ENCODE peak calls at places on chromosomes 4 and X, in seven cellular contexts. S, U, I, V, E, A and G are unnamed samples.

GRCh38 chr4:52243367-52243766 is 192.3 kb downstream of the SPATA18 start:
- DNase-seq in S (no peak), I (no peak), A (no peak), U (no peak), V (no peak), E (no peak), G (no peak)

GRCh38 chrX:123422875-123423274 is 238.8 kb downstream of the GRIA3 start:
- DNase-seq in A (peak; percentile 13), E (no peak), U (no peak), S (peak; percentile 53), I (peak; percentile 18), V (no peak), G (no peak)

GRCh38 chrX:77519765-77520164 is 72.6 kb downstream of the FGF16 start:
- DNase-seq in A (no peak), E (no peak), I (no peak), V (no peak), S (no peak), U (no peak), G (no peak)

GRCh38 chr4:188779586-188779985 is 640.3 kb downstream of the TRIML1 start:
- DNase-seq in I (no peak), V (no peak), U (peak; percentile 14), E (no peak), S (peak; percentile 1), A (peak; percentile 71), G (no peak)

GRCh38 chr4:141501931-141502330 is 134.5 kb upstream of the IL15 start:
- DNase-seq in E (no peak), U (no peak), S (no peak), A (peak; percentile 54), I (no peak), V (no peak), G (no peak)

GRCh38 chr4:83639849-83640493 is 104.1 kb downstream of the GPAT3 start:
- DNase-seq in I (peak; percentile 38), E (peak; percentile 49), U (peak; percentile 32), V (peak; percentile 66), A (peak; percentile 80), S (peak; percentile 84), G (peak; percentile 49)

GRCh38 chrX:13080128-13080795 is 35.8 kb upstream of the FAM9C start:
- DNase-seq in I (no peak), V (no peak), S (no peak), U (no peak), A (no peak), E (no peak), G (no peak)

GRCh38 chrX:102154218-102154860 is 1.4 kb downstream of the BEX5 start:
- DNase-seq in V (no peak), I (no peak), A (no peak), S (no peak), E (no peak), U (no peak), G (no peak)

GRCh38 chr4:8830611-8831200 is 40.9 kb downstream of the HMX1 start:
- DNase-seq in A (no peak), I (no peak), S (no peak), U (no peak), V (no peak), E (no peak), G (no peak)

GRCh38 chrX:103063191-103063845 is 653 bp downstream of the BEX1 start:
- DNase-seq in A (peak; percentile 12), S (peak; percentile 43), V (no peak), I (peak; percentile 68), E (peak; percentile 54), U (no peak), G (peak; percentile 25)

GRCh38 chr4:2932561-2932950 is 30.6 kb downstream of the NOP14 start:
- DNase-seq in A (no peak), V (no peak), E (no peak), S (no peak), U (no peak), I (no peak), G (no peak)

GRCh38 chrX:83419030-83419792 is 88.9 kb upstream of the POU3F4 start:
- DNase-seq in I (no peak), A (no peak), U (no peak), S (peak; percentile 1), E (no peak), V (no peak), G (no peak)

GRCh38 chrX:24464836-24465523 is at the start of gene PDK3:
- DNase-seq in S (peak; percentile 90), V (peak; percentile 88), I (peak; percentile 89), A (peak; percentile 77), E (peak; percentile 99), U (peak; percentile 38), G (peak; percentile 92)

GRCh38 chrX:64204701-64205440 is 637 bp downstream of the AMER1 start:
- DNase-seq in V (peak; percentile 45), A (peak; percentile 19), S (peak; percentile 25), U (no peak), E (peak; percentile 48), I (peak; percentile 40), G (peak; percentile 30)

GRCh38 chr4:24067781-24068193 is 177.9 kb upstream of the PPARGC1A start:
- DNase-seq in V (no peak), I (peak; percentile 29), U (peak; percentile 87), A (peak; percentile 84), S (peak; percentile 28), E (no peak), G (no peak)

GRCh38 chr4:2048831-2049230 is 10.3 kb upstream of the NAT8L start:
- DNase-seq in E (no peak), I (no peak), A (no peak), S (no peak), U (no peak), V (no peak), G (no peak)

GRCh38 chr4:142021181-142021580 is 384.8 kb downstream of the IL15 start:
- DNase-seq in U (no peak), I (no peak), A (no peak), S (no peak), V (no peak), E (no peak), G (no peak)

GRCh38 chrX:19064175-19064574 is 58.1 kb downstream of the ADGRG2 start:
- DNase-seq in V (no peak), A (peak; percentile 69), S (peak; percentile 89), I (peak; percentile 34), U (no peak), E (no peak), G (no peak)

GRCh38 chrX:23901065-23901464 is 6.7 kb downstream of the APOO start:
- DNase-seq in S (peak; percentile 87), E (no peak), V (no peak), I (no peak), U (peak; percentile 78), A (peak; percentile 84), G (no peak)

GRCh38 chr4:8394125-8394524 is 46.4 kb downstream of the ACOX3 start:
- DNase-seq in A (peak; percentile 31), V (no peak), E (no peak), S (no peak), U (no peak), I (peak; percentile 76), G (no peak)

GRCh38 chr4:114649908-114650307 is 51.3 kb downstream of the UGT8 start:
- DNase-seq in I (no peak), A (no peak), U (no peak), S (no peak), E (no peak), V (no peak), G (no peak)

GRCh38 chr4:26151615-26152014 is 169.2 kb upstream of the RBPJ start:
- DNase-seq in I (no peak), U (no peak), V (no peak), S (peak; percentile 39), A (peak; percentile 47), E (no peak), G (no peak)

GRCh38 chrX:75655627-75656026 is 129.4 kb downstream of the MAGEE2 start:
- DNase-seq in I (no peak), E (no peak), U (no peak), A (no peak), S (no peak), V (no peak), G (no peak)

GRCh38 chr4:17664755-17665154 is 50.3 kb downstream of the MED28 start:
- DNase-seq in I (no peak), U (no peak), E (no peak), S (no peak), A (no peak), V (no peak), G (no peak)

GRCh38 chr4:179823342-179823741 is 2381.1 kb upstream of the AGA start:
- DNase-seq in S (no peak), A (no peak), E (no peak), U (no peak), V (no peak), I (no peak), G (no peak)
- TF ChIP-seq CTCF in S (no peak), A (no peak), E (no peak), U (no peak), V (no peak), I (no peak), G (no peak)

DNA sequence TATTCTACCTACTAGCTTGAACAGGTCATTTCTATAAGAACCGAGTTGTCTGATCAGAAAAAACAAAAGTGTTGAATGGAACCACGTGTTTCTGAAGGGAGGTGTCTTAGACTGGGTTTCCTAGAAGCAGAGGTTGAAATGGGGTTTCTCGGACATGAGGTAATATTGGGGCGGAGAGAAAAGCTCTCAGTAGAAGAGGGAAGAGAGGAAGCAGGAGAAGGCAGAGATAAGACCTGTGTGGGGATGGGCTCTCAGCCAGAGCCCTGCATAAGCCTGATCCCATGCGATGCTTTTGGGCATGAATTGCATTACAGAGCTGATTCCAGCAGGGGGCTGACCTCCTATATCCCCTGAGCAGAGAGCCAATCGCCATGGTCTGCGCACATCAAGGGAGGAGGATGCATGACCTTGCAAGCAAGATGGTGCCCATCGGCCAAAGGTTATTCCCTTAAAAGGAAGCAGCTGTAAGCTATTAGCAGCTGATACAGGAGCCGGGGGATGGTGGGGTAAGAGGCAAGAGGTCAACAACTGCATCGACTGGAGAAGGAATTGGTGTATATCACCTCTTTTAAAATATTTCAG is 7.7 kb downstream of the ANOS1 start:
- DNase-seq in A (no peak), U (no peak), I (peak; percentile 33), S (no peak), E (no peak), V (no peak), G (no peak)
- TF ChIP-seq CTCF in A (no peak), U (no peak), I (peak; percentile 62), S (peak; percentile 47), E (no peak), V (no peak), G (peak; percentile 42)

GRCh38 chrX:1657367-1658082 is 42.7 kb downstream of the ASMT start:
- DNase-seq in V (peak; percentile 80), U (no peak), I (peak; percentile 95), A (no peak), S (peak; percentile 25), E (no peak), G (no peak)
- TF ChIP-seq CTCF in V (no peak), U (no peak), I (peak; percentile 45), A (no peak), S (no peak), E (no peak), G (no peak)

DNA sequence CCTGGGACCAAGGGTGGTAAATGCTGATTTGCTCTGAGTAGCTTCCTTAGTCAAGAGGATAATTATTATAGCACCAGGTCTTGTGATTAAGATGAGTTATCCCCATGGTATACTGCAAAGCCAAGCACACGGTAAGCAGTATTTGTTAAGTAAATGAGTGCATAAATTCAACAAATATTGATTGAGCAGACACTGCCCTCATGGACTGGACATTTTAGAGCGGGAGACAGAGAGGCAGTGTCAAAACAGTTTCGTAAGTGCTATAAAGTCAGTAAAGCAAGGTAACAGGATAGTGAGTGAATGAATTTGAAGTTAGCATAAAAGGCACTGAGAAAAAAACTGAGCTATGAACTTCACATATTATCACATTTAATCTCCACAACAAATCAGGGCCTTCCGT is 13.9 kb downstream of the PHF8 start:
- DNase-seq in E (no peak), A (no peak), I (no peak), U (no peak), V (no peak), S (no peak), G (no peak)
- TF ChIP-seq CTCF in E (no peak), A (no peak), I (no peak), U (no peak), V (no peak), S (no peak), G (no peak)